ENCODE peak calls at places on chromosomes 13 and 19, in seven cellular contexts. One of them, this sample, is unnamed.

GRCh38 chr19:38726761-38727301 is 17.4 kb downstream of the CAPN12 start:
- ATAC-seq in activated CD8-positive, alpha-beta T cell treated with anti-CD3 and anti-CD28 coated beads for 36 hours: peak
- ATAC-seq in CD4-positive, alpha-beta T cell: no peak
- ATAC-seq in activated naive CD8-positive, alpha-beta T cell treated with anti-CD3 and anti-CD28 coated beads, Interleukin-2, amount 50 U/mL, for 24 hours: no peak
- ATAC-seq in gastroesophageal sphincter: no peak
- ATAC-seq in activated T-cell treated with anti-CD3 and anti-CD28 coated beads, Interleukin-2, amount 50 U/mL, for 4 hours: no peak
- ATAC-seq in HCT116: no peak
- ATAC-seq in this sample: no peak

GRCh38 chr19:13899912-13900584 is 5.9 kb downstream of the BRME1 start:
- ATAC-seq in activated T-cell treated with anti-CD3 and anti-CD28 coated beads, Interleukin-2, amount 50 U/mL, for 4 hours: no peak
- ATAC-seq in activated CD8-positive, alpha-beta T cell treated with anti-CD3 and anti-CD28 coated beads for 36 hours: no peak
- ATAC-seq in HCT116: no peak
- ATAC-seq in CD4-positive, alpha-beta T cell: no peak
- ATAC-seq in activated naive CD8-positive, alpha-beta T cell treated with anti-CD3 and anti-CD28 coated beads, Interleukin-2, amount 50 U/mL, for 24 hours: no peak
- ATAC-seq in gastroesophageal sphincter: no peak
- ATAC-seq in this sample: no peak

GRCh38 chr19:8392017-8392591 is 1.9 kb downstream of the RAB11B start:
- ATAC-seq in activated CD8-positive, alpha-beta T cell treated with anti-CD3 and anti-CD28 coated beads for 36 hours: no peak
- ATAC-seq in CD4-positive, alpha-beta T cell: no peak
- ATAC-seq in activated T-cell treated with anti-CD3 and anti-CD28 coated beads, Interleukin-2, amount 50 U/mL, for 4 hours: no peak
- ATAC-seq in gastroesophageal sphincter: no peak
- ATAC-seq in activated naive CD8-positive, alpha-beta T cell treated with anti-CD3 and anti-CD28 coated beads, Interleukin-2, amount 50 U/mL, for 24 hours: no peak
- ATAC-seq in HCT116: no peak
- ATAC-seq in this sample: no peak

GRCh38 chr13:64925284-64925683 is 2304.9 kb downstream of the PCDH9 start:
- ATAC-seq in activated T-cell treated with anti-CD3 and anti-CD28 coated beads, Interleukin-2, amount 50 U/mL, for 4 hours: no peak
- ATAC-seq in CD4-positive, alpha-beta T cell: no peak
- ATAC-seq in gastroesophageal sphincter: no peak
- ATAC-seq in activated naive CD8-positive, alpha-beta T cell treated with anti-CD3 and anti-CD28 coated beads, Interleukin-2, amount 50 U/mL, for 24 hours: no peak
- ATAC-seq in HCT116: no peak
- ATAC-seq in activated CD8-positive, alpha-beta T cell treated with anti-CD3 and anti-CD28 coated beads for 36 hours: no peak
- ATAC-seq in this sample: no peak

GRCh38 chr13:114131581-114132418 is 623 bp downstream of the RASA3 start:
- ATAC-seq in activated T-cell treated with anti-CD3 and anti-CD28 coated beads, Interleukin-2, amount 50 U/mL, for 4 hours: peak
- ATAC-seq in activated CD8-positive, alpha-beta T cell treated with anti-CD3 and anti-CD28 coated beads for 36 hours: peak
- ATAC-seq in CD4-positive, alpha-beta T cell: peak
- ATAC-seq in gastroesophageal sphincter: peak
- ATAC-seq in HCT116: peak
- ATAC-seq in activated naive CD8-positive, alpha-beta T cell treated with anti-CD3 and anti-CD28 coated beads, Interleukin-2, amount 50 U/mL, for 24 hours: no peak
- ATAC-seq in this sample: no peak

GRCh38 chr19:17077447-17078028 is 2.0 kb downstream of the MYO9B start:
- ATAC-seq in gastroesophageal sphincter: no peak
- ATAC-seq in activated T-cell treated with anti-CD3 and anti-CD28 coated beads, Interleukin-2, amount 50 U/mL, for 4 hours: no peak
- ATAC-seq in activated CD8-positive, alpha-beta T cell treated with anti-CD3 and anti-CD28 coated beads for 36 hours: no peak
- ATAC-seq in activated naive CD8-positive, alpha-beta T cell treated with anti-CD3 and anti-CD28 coated beads, Interleukin-2, amount 50 U/mL, for 24 hours: no peak
- ATAC-seq in CD4-positive, alpha-beta T cell: no peak
- ATAC-seq in HCT116: no peak
- ATAC-seq in this sample: no peak

GRCh38 chr19:38888876-38889275 is 10.5 kb downstream of the SIRT2 start:
- ATAC-seq in activated naive CD8-positive, alpha-beta T cell treated with anti-CD3 and anti-CD28 coated beads, Interleukin-2, amount 50 U/mL, for 24 hours: no peak
- ATAC-seq in activated CD8-positive, alpha-beta T cell treated with anti-CD3 and anti-CD28 coated beads for 36 hours: no peak
- ATAC-seq in CD4-positive, alpha-beta T cell: no peak
- ATAC-seq in HCT116: no peak
- ATAC-seq in activated T-cell treated with anti-CD3 and anti-CD28 coated beads, Interleukin-2, amount 50 U/mL, for 4 hours: no peak
- ATAC-seq in gastroesophageal sphincter: no peak
- ATAC-seq in this sample: no peak

GRCh38 chr13:99359493-99359892 is 52.3 kb upstream of the GPR183 start:
- ATAC-seq in activated T-cell treated with anti-CD3 and anti-CD28 coated beads, Interleukin-2, amount 50 U/mL, for 4 hours: no peak
- ATAC-seq in HCT116: no peak
- ATAC-seq in activated naive CD8-positive, alpha-beta T cell treated with anti-CD3 and anti-CD28 coated beads, Interleukin-2, amount 50 U/mL, for 24 hours: no peak
- ATAC-seq in CD4-positive, alpha-beta T cell: no peak
- ATAC-seq in activated CD8-positive, alpha-beta T cell treated with anti-CD3 and anti-CD28 coated beads for 36 hours: no peak
- ATAC-seq in gastroesophageal sphincter: no peak
- ATAC-seq in this sample: no peak

GRCh38 chr13:21568854-21569253 is 35.1 kb downstream of the MICU2 start:
- ATAC-seq in activated naive CD8-positive, alpha-beta T cell treated with anti-CD3 and anti-CD28 coated beads, Interleukin-2, amount 50 U/mL, for 24 hours: no peak
- ATAC-seq in HCT116: no peak
- ATAC-seq in gastroesophageal sphincter: no peak
- ATAC-seq in activated T-cell treated with anti-CD3 and anti-CD28 coated beads, Interleukin-2, amount 50 U/mL, for 4 hours: no peak
- ATAC-seq in activated CD8-positive, alpha-beta T cell treated with anti-CD3 and anti-CD28 coated beads for 36 hours: no peak
- ATAC-seq in CD4-positive, alpha-beta T cell: no peak
- ATAC-seq in this sample: no peak

GRCh38 chr13:60351326-60351725 is 45.7 kb upstream of the TDRD3 start:
- ATAC-seq in activated naive CD8-positive, alpha-beta T cell treated with anti-CD3 and anti-CD28 coated beads, Interleukin-2, amount 50 U/mL, for 24 hours: no peak
- ATAC-seq in CD4-positive, alpha-beta T cell: no peak
- ATAC-seq in gastroesophageal sphincter: no peak
- ATAC-seq in activated T-cell treated with anti-CD3 and anti-CD28 coated beads, Interleukin-2, amount 50 U/mL, for 4 hours: no peak
- ATAC-seq in HCT116: peak
- ATAC-seq in activated CD8-positive, alpha-beta T cell treated with anti-CD3 and anti-CD28 coated beads for 36 hours: no peak
- ATAC-seq in this sample: no peak

GRCh38 chr13:99296270-99296865 is 10.8 kb downstream of the GPR183 start:
- ATAC-seq in activated CD8-positive, alpha-beta T cell treated with anti-CD3 and anti-CD28 coated beads for 36 hours: peak
- ATAC-seq in HCT116: no peak
- ATAC-seq in activated T-cell treated with anti-CD3 and anti-CD28 coated beads, Interleukin-2, amount 50 U/mL, for 4 hours: peak
- ATAC-seq in gastroesophageal sphincter: no peak
- ATAC-seq in CD4-positive, alpha-beta T cell: peak
- ATAC-seq in activated naive CD8-positive, alpha-beta T cell treated with anti-CD3 and anti-CD28 coated beads, Interleukin-2, amount 50 U/mL, for 24 hours: peak
- ATAC-seq in this sample: no peak